ENCODE peak calls at places on chromosomes 7 and 10, in eight cellular contexts. G, S, D, N, B, P, I and O are unnamed samples.
A peak's percentile ranks its signal among the peaks of the same experiment; 100 is the strongest.

GRCh38 chr7:104767113-104767512 is 246.9 kb upstream of the KMT2E start:
- DNase-seq in D (no peak), I (no peak), B (no peak), N (no peak), P (no peak), G (no peak), S (no peak), O (no peak)

GRCh38 chr10:29621161-29621560 is 13.6 kb downstream of the SVIL start:
- DNase-seq in S (no peak), G (no peak), B (peak; percentile 19), P (peak; percentile 82), N (no peak), D (peak; percentile 90), I (peak; percentile 47), O (peak; percentile 64)

GRCh38 chr7:16804674-16805439 is at the start of gene AGR2:
- DNase-seq in N (no peak), G (peak; percentile 93), I (no peak), S (no peak), P (no peak), B (peak; percentile 42), D (no peak), O (no peak)

GRCh38 chr7:159028456-159029401 is 115.9 kb downstream of the VIPR2 start:
- DNase-seq in D (no peak), B (no peak), G (no peak), I (no peak), S (no peak), N (no peak), P (no peak), O (no peak)

GRCh38 chr10:103795634-103796265 is 59.6 kb downstream of the SH3PXD2A start:
- DNase-seq in P (peak; percentile 41), I (no peak), S (no peak), D (no peak), B (no peak), G (no peak), N (no peak), O (no peak)

GRCh38 chr10:107619124-107619523 is 454.6 kb upstream of the SORCS1 start:
- DNase-seq in N (no peak), B (no peak), D (no peak), S (no peak), G (no peak), P (no peak), I (no peak), O (no peak)

GRCh38 chr7:128902761-128903585 is 7.5 kb downstream of the KCP start:
- DNase-seq in P (peak; percentile 34), G (peak; percentile 25), S (no peak), D (no peak), N (no peak), B (peak; percentile 8), I (no peak), O (no peak)

GRCh38 chr10:115103700-115104099 is 10.5 kb downstream of the ATRNL1 start:
- DNase-seq in N (no peak), P (no peak), S (no peak), B (no peak), G (no peak), I (no peak), D (no peak), O (no peak)

GRCh38 chr7:120805636-120806388 is 52.1 kb downstream of the TSPAN12 start:
- DNase-seq in G (peak; percentile 72), B (peak; percentile 61), D (peak; percentile 81), N (peak; percentile 79), S (peak; percentile 86), P (peak; percentile 62), I (peak; percentile 44), O (peak; percentile 89)

DNA sequence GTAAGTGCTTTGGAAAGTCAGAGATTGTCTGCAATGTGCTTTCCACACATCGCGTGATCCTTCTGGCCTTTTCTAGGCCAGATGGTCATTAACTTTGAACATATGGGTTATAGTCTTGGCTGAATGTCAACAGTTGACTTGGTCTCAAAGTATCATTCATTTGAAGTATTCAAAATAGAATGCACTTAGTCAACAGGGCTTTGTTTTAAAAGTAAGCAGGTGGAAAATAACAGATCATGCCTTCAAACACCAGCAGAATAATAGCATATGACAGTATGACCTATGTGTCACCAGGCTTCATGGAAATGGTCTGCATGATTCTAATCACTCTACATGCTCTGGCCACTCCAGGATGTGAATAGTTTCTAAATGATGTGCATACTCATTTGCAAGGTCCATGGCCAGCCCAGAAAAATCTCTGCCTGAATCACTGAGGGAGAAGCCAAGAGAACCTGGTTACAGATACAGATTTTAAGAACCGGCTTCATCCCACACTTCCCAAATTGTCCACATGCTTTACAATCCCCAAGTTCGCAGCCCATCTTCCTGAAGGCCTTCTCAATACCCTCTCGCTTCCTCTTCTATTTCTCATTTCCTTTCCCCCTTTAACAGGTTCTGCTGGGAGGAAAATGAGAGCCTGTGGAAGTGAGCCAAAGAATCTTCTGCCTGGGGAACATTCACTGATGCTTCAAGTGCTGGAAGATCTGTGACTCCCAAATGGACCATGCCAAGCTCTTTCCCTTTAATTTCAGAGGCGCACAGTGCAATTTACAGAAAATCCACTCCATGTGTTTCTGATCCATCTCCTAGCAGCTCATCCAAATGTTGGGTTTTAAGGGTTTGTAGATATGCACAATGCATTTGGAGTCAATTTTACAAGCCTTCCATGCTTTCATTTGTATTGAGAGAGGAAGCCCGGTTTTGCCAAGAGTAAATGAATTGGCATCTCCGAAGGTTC is 122.8 kb upstream of the GDF10 start:
- DNase-seq in N (no peak), G (no peak), B (peak; percentile 79), I (no peak), P (peak; percentile 83), D (no peak), S (no peak), O (no peak)
- H3K9ac ChIP-seq in N (no peak overlapping the region), G (no peak overlapping the region), B (no peak overlapping the region), I (no peak overlapping the region), P (no peak overlapping the region), D (no peak overlapping the region), S (no peak overlapping the region), O (no peak overlapping the region)

DNA sequence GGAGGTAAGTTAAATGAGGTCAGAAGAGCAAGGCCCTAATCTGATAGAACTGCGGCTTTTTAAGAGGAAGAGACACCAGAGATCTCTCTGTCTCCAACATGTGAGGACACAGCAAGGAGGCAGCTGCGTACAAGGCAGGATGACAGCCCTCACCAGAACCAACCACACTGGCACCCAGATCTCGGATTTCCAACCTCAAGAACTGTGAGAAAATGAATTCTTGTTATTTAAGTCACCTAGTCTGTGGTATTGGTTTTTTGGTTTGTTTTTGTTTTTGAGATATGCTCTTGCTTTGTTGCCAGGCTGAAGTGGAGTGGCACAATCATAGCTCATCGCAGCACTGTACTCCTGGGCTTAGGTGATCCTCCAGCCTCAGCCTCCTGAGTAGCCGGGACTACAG is 127.2 kb downstream of the DLG5 start:
- DNase-seq in N (no peak), S (no peak), B (peak; percentile 26), G (no peak), P (no peak), I (no peak), D (no peak), O (no peak)
- H3K9ac ChIP-seq in N (no peak overlapping the region), S (no peak overlapping the region), B (no peak overlapping the region), G (no peak overlapping the region), P (no peak overlapping the region), I (no peak overlapping the region), D (no peak overlapping the region), O (no peak overlapping the region)

GRCh38 chr7:146414872-146415271 is 298.3 kb downstream of the CNTNAP2 start:
- DNase-seq in I (no peak), P (no peak), N (no peak), G (peak; percentile 53), B (no peak), D (no peak), S (no peak), O (no peak)
- H3K9ac ChIP-seq in I (no peak overlapping the region), P (no peak overlapping the region), N (no peak overlapping the region), G (no peak overlapping the region), B (no peak overlapping the region), D (no peak overlapping the region), S (no peak overlapping the region), O (no peak overlapping the region)

GRCh38 chr10:110228066-110228465 is 20.7 kb downstream of the MXI1 start:
- DNase-seq in B (no peak), D (no peak), S (no peak), G (no peak), P (no peak), I (no peak), N (no peak), O (no peak)

GRCh38 chr10:110225756-110226554 is 18.6 kb downstream of the MXI1 start:
- DNase-seq in S (peak; percentile 95), D (peak; percentile 99), P (peak; percentile 97), I (peak; percentile 83), N (peak; percentile 94), B (peak; percentile 93), G (peak; percentile 90), O (peak; percentile 89)

GRCh38 chr10:110226926-110227641 is 19.7 kb downstream of the MXI1 start:
- DNase-seq in P (peak; percentile 60), G (no peak), B (peak; percentile 19), I (no peak), N (no peak), S (peak; percentile 43), D (peak; percentile 59), O (peak; percentile 27)

GRCh38 chr10:110225441-110225755 is 18.0 kb downstream of the MXI1 start:
- DNase-seq in G (no peak), P (no peak), I (no peak), N (peak; percentile 20), B (no peak), D (no peak), S (no peak), O (no peak)

GRCh38 chr10:110226555-110226925 is 19.1 kb downstream of the MXI1 start:
- DNase-seq in I (peak; percentile 60), B (peak; percentile 92), D (peak; percentile 96), S (peak; percentile 94), P (peak; percentile 96), G (peak; percentile 73), N (peak; percentile 76), O (peak; percentile 84)
- H3K9ac ChIP-seq in I (peak overlapping the region; percentile 71), B (peak overlapping the region; percentile 8), D (no peak overlapping the region), S (no peak overlapping the region), P (peak overlapping the region; percentile 71), G (no peak overlapping the region), N (no peak overlapping the region), O (no peak overlapping the region)